ENCODE peak calls at places on chromosomes 11 and 22, in four cellular contexts. T is sigmoid colon, S is KBM-7, L is NB4. O is an unnamed sample.

GRCh38 chr11:1739576-1739975 is 10.8 kb downstream of the IFITM10 start:
- DNase-seq in T (no peak), S (no peak), L (no peak), O (no peak)

GRCh38 chr11:117130879-117131278 is 13.2 kb upstream of the PAFAH1B2 start:
- DNase-seq in T (no peak), S (no peak), L (no peak), O (no peak)

GRCh38 chr11:132627981-132628380 is 904.3 kb downstream of the OPCML start:
- DNase-seq in T (no peak), S (no peak), L (no peak), O (no peak)

GRCh38 chr22:45602824-45603301 is 68.8 kb upstream of the ATXN10 start:
- DNase-seq in T (peak), S (no peak), L (peak), O (peak)

GRCh38 chr11:34302046-34302921 is 55.5 kb downstream of the ABTB2 start:
- DNase-seq in T (no peak), S (peak), L (peak), O (no peak)

GRCh38 chr22:46561435-46561905 is 24.1 kb upstream of the CELSR1 start:
- DNase-seq in T (no peak), S (no peak), L (peak), O (peak)

GRCh38 chr11:83801799-83802198 is 515.6 kb upstream of the CCDC90B start:
- DNase-seq in T (no peak), S (no peak), L (no peak), O (no peak)

GRCh38 chr11:75981546-75981945 is 166.5 kb downstream of the UVRAG start:
- DNase-seq in T (no peak), S (no peak), L (no peak), O (no peak)

GRCh38 chr11:125063429-125064043 is 431 bp downstream of the SLC37A2 start:
- DNase-seq in T (peak), S (peak), L (peak), O (no peak)

GRCh38 chr22:27032121-27032761 is 374.9 kb downstream of the MIAT start:
- DNase-seq in T (peak), S (no peak), L (peak), O (no peak)

GRCh38 chr22:39374191-39374590 is 24.4 kb downstream of the SYNGR1 start:
- DNase-seq in T (no peak), S (no peak), L (no peak), O (no peak)

GRCh38 chr22:44816141-44816540 is 63.8 kb downstream of the ARHGAP8 start:
- DNase-seq in T (peak), S (no peak), L (no peak), O (no peak)

GRCh38 chr11:109864834-109865557 is 228.2 kb upstream of the ZC3H12C start:
- DNase-seq in T (no peak), S (no peak), L (no peak), O (no peak)

GRCh38 chr22:23833017-23833795 is 5.6 kb downstream of the DERL3 start:
- DNase-seq in T (peak), S (no peak), L (no peak), O (peak)

GRCh38 chr22:47295226-47295901 is 532.9 kb downstream of the TBC1D22A start:
- DNase-seq in T (peak), S (no peak), L (no peak), O (no peak)

GRCh38 chr22:42134033-42135020 is 3.7 kb upstream of the CYP2D6 start:
- DNase-seq in T (no peak), S (no peak), L (no peak), O (no peak)

GRCh38 chr11:28139848-28140415 is 31.7 kb downstream of the METTL15 start:
- DNase-seq in T (no peak), S (peak), L (no peak), O (no peak)

GRCh38 chr22:27267145-27267544 is 534.4 kb downstream of the MN1 start:
- DNase-seq in T (no peak), S (no peak), L (no peak), O (no peak)

GRCh38 chr11:16184588-16184987 is 171.8 kb downstream of the SOX6 start:
- DNase-seq in T (no peak), S (no peak), L (no peak), O (no peak)

GRCh38 chr11:112727341-112727841 is 233.8 kb upstream of the NCAM1 start:
- DNase-seq in T (no peak), S (no peak), L (no peak), O (no peak)

GRCh38 chr11:123316003-123316402 is 114.1 kb upstream of the GRAMD1B start:
- DNase-seq in T (no peak), S (no peak), L (no peak), O (no peak)

GRCh38 chr11:125138966-125139365 is 25.6 kb upstream of the PKNOX2 start:
- DNase-seq in T (no peak), S (no peak), L (no peak), O (no peak)

GRCh38 chr11:86047275-86047991 is 21.5 kb downstream of the PICALM start:
- DNase-seq in T (no peak), S (no peak), L (peak), O (no peak)

GRCh38 chr11:118396097-118396501 is 5.3 kb upstream of the ATP5MG start:
- DNase-seq in T (no peak), S (no peak), L (no peak), O (no peak)

GRCh38 chr22:30290318-30290678 is 993 bp upstream of the CASTOR1 start:
- DNase-seq in T (no peak), S (no peak), L (peak), O (no peak)

GRCh38 chr11:129365816-129366215 is 9.8 kb upstream of the BARX2 start:
- DNase-seq in T (no peak), S (no peak), L (no peak), O (no peak)

O was measured in Right ventricle myocardium inferior.